ENCODE peak calls at places on chromosomes 2 and 18, in four cellular contexts. H is body of pancreas, F is GM04503, S is posterior vena cava. J is an unnamed sample.

GRCh38 chr18:79489900-79490592 is 94.3 kb downstream of the NFATC1 start:
- DNase-seq in H (no peak), F (no peak), S (peak; percentile 68), J (peak; percentile 37)

GRCh38 chr18:9082763-9083510 is 19.6 kb upstream of the NDUFV2 start:
- DNase-seq in H (no peak), F (no peak), S (no peak), J (no peak)

GRCh38 chr2:63344575-63345284 is 243.5 kb downstream of the WDPCP start:
- DNase-seq in H (no peak), F (no peak), S (no peak), J (no peak)

GRCh38 chr18:54926593-54927297 is 32.5 kb downstream of the CCDC68 start:
- DNase-seq in H (no peak), F (no peak), S (no peak), J (no peak)

GRCh38 chr2:119808516-119809147 is 48.9 kb downstream of the PTPN4 start:
- DNase-seq in H (no peak), F (no peak), S (no peak), J (no peak)

GRCh38 chr18:40813116-40813515 is 1141.9 kb upstream of the PIK3C3 start:
- DNase-seq in H (no peak), F (no peak), S (no peak), J (no peak)

GRCh38 chr2:46337208-46337994 is 40.2 kb downstream of the EPAS1 start:
- DNase-seq in H (peak; percentile 57), F (no peak), S (no peak), J (no peak)

GRCh38 chr2:240325654-240326031 is 109.8 kb upstream of the GPC1 start:
- DNase-seq in H (peak; percentile 74), F (no peak), S (peak; percentile 83), J (no peak)

GRCh38 chr2:70396589-70396988 is 94.7 kb upstream of the FAM136A start:
- DNase-seq in H (no peak), F (no peak), S (no peak), J (no peak)

GRCh38 chr2:102141011-102141914 is 1.3 kb upstream of the IL1R1 start:
- DNase-seq in H (no peak), F (peak; percentile 88), S (no peak), J (no peak)

GRCh38 chr2:99771691-99772333 is 282.0 kb upstream of the REV1 start:
- DNase-seq in H (no peak), F (no peak), S (peak; percentile 79), J (no peak)

GRCh38 chr18:48975817-48976649 is 25.3 kb upstream of the SMAD7 start:
- DNase-seq in H (peak; percentile 77), F (no peak), S (no peak), J (no peak)

GRCh38 chr2:241432824-241433448 is 75.4 kb downstream of the STK25 start:
- DNase-seq in H (no peak), F (no peak), S (no peak), J (no peak)

GRCh38 chr2:146523218-146523617 is 1321.6 kb upstream of the ACVR2A start:
- DNase-seq in H (no peak), F (no peak), S (no peak), J (no peak)

J was measured in sigmoid colon.